ENCODE peak calls at places on chromosomes 12 and 14, in four cellular contexts. P is Daoy, T is neuronal stem cell, I is AG08395. N is an unnamed sample.

GRCh38 chr14:50383618-50384225 is 13.0 kb downstream of the CDKL1 start:
- DNase-seq in P (no peak), T (no peak), I (no peak), N (no peak)

GRCh38 chr12:96472384-96472783 is 17.0 kb upstream of the CFAP54 start:
- DNase-seq in P (no peak), T (no peak), I (no peak), N (no peak)

GRCh38 chr12:93803408-93803807 is 126.2 kb downstream of the CRADD start:
- DNase-seq in P (peak), T (no peak), I (peak), N (peak)

GRCh38 chr14:90773705-90774104 is 42.5 kb downstream of the TTC7B start:
- DNase-seq in P (no peak), T (no peak), I (no peak), N (no peak)

GRCh38 chr12:32918890-32919791 is 22.6 kb upstream of the PKP2 start:
- DNase-seq in P (peak), T (no peak), I (no peak), N (no peak)

GRCh38 chr12:52585951-52586350 is 12.3 kb upstream of the KRT74 start:
- DNase-seq in P (no peak), T (no peak), I (no peak), N (no peak)

GRCh38 chr12:70928066-70928465 is 7.5 kb upstream of the PTPRR start:
- DNase-seq in P (no peak), T (no peak), I (no peak), N (no peak)

GRCh38 chr14:98582276-98582675 is 689.7 kb downstream of the BCL11B start:
- DNase-seq in P (no peak), T (no peak), I (no peak), N (no peak)

GRCh38 chr12:82517027-82517426 is 158.7 kb downstream of the METTL25 start:
- DNase-seq in P (no peak), T (no peak), I (no peak), N (no peak)

GRCh38 chr14:92482621-92483319 is 30.8 kb upstream of the RIN3 start:
- DNase-seq in P (no peak), T (no peak), I (no peak), N (no peak)

GRCh38 chr12:57190037-57190436 is 26.6 kb upstream of the NXPH4 start:
- DNase-seq in P (no peak), T (no peak), I (no peak), N (no peak)

GRCh38 chr12:116673713-116674112 is 64.2 kb downstream of the SPRING1 start:
- DNase-seq in P (no peak), T (no peak), I (no peak), N (no peak)

GRCh38 chr12:110585231-110585799 is 2.2 kb upstream of the PPTC7 start:
- DNase-seq in P (peak), T (no peak), I (peak), N (no peak)

GRCh38 chr12:54411398-54412241 is 7.4 kb downstream of the ITGA5 start:
- DNase-seq in P (peak), T (no peak), I (peak), N (peak)

GRCh38 chr12:93148412-93148811 is 219.3 kb upstream of the EEA1 start:
- DNase-seq in P (no peak), T (no peak), I (no peak), N (no peak)

GRCh38 chr12:108730337-108731104 is 797 bp downstream of the CORO1C start:
- DNase-seq in P (peak), T (peak), I (peak), N (peak)

GRCh38 chr14:24959791-24960331 is 90.1 kb downstream of the STXBP6 start:
- DNase-seq in P (no peak), T (no peak), I (no peak), N (no peak)

GRCh38 chr14:95070748-95071435 is 86.4 kb downstream of the DICER1 start:
- DNase-seq in P (no peak), T (no peak), I (no peak), N (no peak)

GRCh38 chr12:12943589-12944260 is 8.2 kb downstream of the GPRC5D start:
- DNase-seq in P (no peak), T (no peak), I (peak), N (peak)

GRCh38 chr12:120252071-120252906 is 13.2 kb downstream of the PXN start:
- DNase-seq in P (no peak), T (no peak), I (no peak), N (no peak)

GRCh38 chr14:86897704-86898513 is 1095.1 kb downstream of the GALC start:
- DNase-seq in P (no peak), T (no peak), I (no peak), N (no peak)

GRCh38 chr12:6230321-6231110 is 30.3 kb downstream of the CD9 start:
- DNase-seq in P (peak), T (no peak), I (peak), N (no peak)

GRCh38 chr12:115946867-115947695 is 330.4 kb downstream of the MED13L start:
- DNase-seq in P (no peak), T (no peak), I (no peak), N (no peak)

GRCh38 chr14:68564236-68564825 is 228.5 kb downstream of the ZFP36L1 start:
- DNase-seq in P (peak), T (no peak), I (no peak), N (no peak)

GRCh38 chr12:94571556-94571955 is 78.8 kb downstream of the TMCC3 start:
- DNase-seq in P (peak), T (no peak), I (no peak), N (peak)

GRCh38 chr14:100417466-100417865 is 94.3 kb downstream of the SLC25A47 start:
- DNase-seq in P (peak), T (peak), I (peak), N (peak)